ENCODE peak calls at places on chromosome 12, in six cellular contexts. X, H, L, N, A and G are unnamed samples.

GRCh38 chr12:19263666-19264065 is 134.1 kb downstream of the PLEKHA5 start:
- DNase-seq in X (no peak), H (no peak), L (no peak), N (no peak), A (no peak), G (no peak)

GRCh38 chr12:26269554-26270284 is 74.3 kb downstream of the SSPN start:
- DNase-seq in X (no peak), H (no peak), L (no peak), N (no peak), A (no peak), G (no peak)

GRCh38 chr12:111597731-111598636 is 1.1 kb downstream of the ATXN2 start:
- DNase-seq in X (no peak), H (peak), L (no peak), N (peak), A (peak), G (peak)

GRCh38 chr12:55743131-55743921 is 404 bp downstream of the GDF11 start:
- DNase-seq in X (no peak), H (no peak), L (peak), N (peak), A (peak), G (no peak)

GRCh38 chr12:66514581-66514980 is 164.3 kb downstream of the GRIP1 start:
- DNase-seq in X (no peak), H (no peak), L (no peak), N (no peak), A (peak), G (no peak)

GRCh38 chr12:57518920-57519757 is 1.2 kb downstream of the DDIT3 start:
- DNase-seq in X (no peak), H (no peak), L (no peak), N (peak), A (peak), G (no peak)

GRCh38 chr12:78293039-78293686 is 462.5 kb downstream of the NAV3 start:
- DNase-seq in X (no peak), H (no peak), L (no peak), N (no peak), A (peak), G (no peak)

GRCh38 chr12:52585001-52585400 is 11.4 kb upstream of the KRT74 start:
- DNase-seq in X (no peak), H (no peak), L (no peak), N (no peak), A (no peak), G (no peak)

GRCh38 chr12:118307069-118307954 is 65.4 kb downstream of the TAOK3 start:
- DNase-seq in X (peak), H (peak), L (no peak), N (no peak), A (peak), G (no peak)

GRCh38 chr12:52726451-52726850 is 23.1 kb upstream of the KRT77 start:
- DNase-seq in X (no peak), H (no peak), L (no peak), N (no peak), A (no peak), G (no peak)

GRCh38 chr12:108495054-108495453 is 20.0 kb upstream of the FICD start:
- DNase-seq in X (no peak), H (no peak), L (no peak), N (no peak), A (peak), G (no peak)

GRCh38 chr12:85653731-85654455 is 182.3 kb downstream of the RASSF9 start:
- DNase-seq in X (no peak), H (no peak), L (no peak), N (no peak), A (no peak), G (no peak)

GRCh38 chr12:57795354-57795753 is 12.8 kb downstream of the TSFM start:
- DNase-seq in X (no peak), H (no peak), L (no peak), N (no peak), A (peak), G (no peak)

GRCh38 chr12:48281811-48282210 is 68.9 kb downstream of the ZNF641 start:
- DNase-seq in X (no peak), H (no peak), L (no peak), N (no peak), A (no peak), G (no peak)

GRCh38 chr12:13000935-13001724 is 1.1 kb upstream of the HEBP1 start:
- DNase-seq in X (no peak), H (no peak), L (peak), N (peak), A (peak), G (peak)

GRCh38 chr12:119308743-119309456 is 25.6 kb upstream of the CCDC60 start:
- DNase-seq in X (no peak), H (no peak), L (peak), N (no peak), A (no peak), G (no peak)

GRCh38 chr12:110102255-110102654 is 21.9 kb upstream of the IFT81 start:
- DNase-seq in X (no peak), H (no peak), L (no peak), N (no peak), A (peak), G (no peak)

GRCh38 chr12:23083267-23083666 is 458.3 kb downstream of the ETNK1 start:
- DNase-seq in X (peak), H (no peak), L (no peak), N (no peak), A (peak), G (no peak)

GRCh38 chr12:92185052-92185451 is 39.4 kb upstream of the BTG1 start:
- DNase-seq in X (no peak), H (no peak), L (no peak), N (no peak), A (no peak), G (no peak)

GRCh38 chr12:6167327-6168280 is 32.6 kb upstream of the CD9 start:
- DNase-seq in X (peak), H (peak), L (no peak), N (peak), A (peak), G (no peak)

GRCh38 chr12:14618990-14619389 is 51.3 kb upstream of the PLBD1 start:
- DNase-seq in X (no peak), H (no peak), L (peak), N (no peak), A (peak), G (no peak)

GRCh38 chr12:57085999-57086950 is 2.6 kb upstream of the NAB2 start:
- DNase-seq in X (no peak), H (no peak), L (peak), N (peak), A (peak), G (peak)

GRCh38 chr12:123075092-123075491 is 75.8 kb downstream of the PITPNM2 start:
- DNase-seq in X (no peak), H (no peak), L (no peak), N (no peak), A (no peak), G (no peak)

GRCh38 chr12:26978801-26979200 is 35.4 kb downstream of the TM7SF3 start:
- DNase-seq in X (no peak), H (no peak), L (no peak), N (no peak), A (no peak), G (no peak)

GRCh38 chr12:6165418-6165817 is 34.8 kb upstream of the CD9 start:
- DNase-seq in X (peak), H (no peak), L (no peak), N (no peak), A (no peak), G (no peak)

GRCh38 chr12:65821336-65821735 is 2.9 kb upstream of the HMGA2 start:
- DNase-seq in X (no peak), H (no peak), L (no peak), N (no peak), A (peak), G (no peak)

GRCh38 chr12:116303929-116304328 is 26.4 kb upstream of the MED13L start:
- DNase-seq in X (no peak), H (no peak), L (no peak), N (no peak), A (peak), G (no peak)

GRCh38 chr12:116528067-116528466 is 31.1 kb upstream of the MAP1LC3B2 start:
- DNase-seq in X (no peak), H (no peak), L (no peak), N (no peak), A (peak), G (no peak)

GRCh38 chr12:101108130-101108529 is 101.9 kb downstream of the SLC5A8 start:
- DNase-seq in X (no peak), H (no peak), L (no peak), N (no peak), A (no peak), G (no peak)

GRCh38 chr12:114902665-114903393 is 218.9 kb upstream of the TBX3 start:
- DNase-seq in X (no peak), H (no peak), L (peak), N (no peak), A (peak), G (no peak)

GRCh38 chr12:80316141-80316700 is 127.8 kb upstream of the PTPRQ start:
- DNase-seq in X (no peak), H (no peak), L (no peak), N (no peak), A (no peak), G (no peak)

GRCh38 chr12:116354534-116354933 is 77.0 kb upstream of the MED13L start:
- DNase-seq in X (no peak), H (no peak), L (no peak), N (no peak), A (no peak), G (no peak)

GRCh38 chr12:3128498-3129293 is 51.5 kb downstream of the TSPAN9 start:
- DNase-seq in X (no peak), H (no peak), L (no peak), N (no peak), A (no peak), G (no peak)